ENCODE peak calls at places on chromosomes 7 and 10, in eight cellular contexts. G, J, R, U, A, C, Y and Z are unnamed samples.

GRCh38 chr7:123557016-123557630 is 495 bp downstream of the NDUFA5 start:
- DNase-seq in G (no peak), J (peak; percentile 59), R (peak; percentile 35), U (no peak), A (peak; percentile 53), C (no peak), Y (no peak), Z (no peak)

GRCh38 chr7:155222046-155222445 is 75.6 kb upstream of the INSIG1 start:
- DNase-seq in G (no peak), J (peak; percentile 56), R (no peak), U (no peak), A (no peak), C (no peak), Y (no peak), Z (no peak)

GRCh38 chr10:84308481-84309304 is 19.7 kb upstream of the CCSER2 start:
- DNase-seq in G (no peak), J (peak; percentile 36), R (peak; percentile 77), U (no peak), A (no peak), C (no peak), Y (peak; percentile 13), Z (no peak)

GRCh38 chr7:144908324-144908723 is 72.5 kb upstream of the TPK1 start:
- DNase-seq in G (no peak), J (no peak), R (no peak), U (no peak), A (no peak), C (no peak), Y (no peak), Z (no peak)

GRCh38 chr10:66586073-66586472 is 339.8 kb upstream of the LRRTM3 start:
- DNase-seq in G (no peak), J (no peak), R (peak; percentile 68), U (peak; percentile 58), A (peak; percentile 28), C (no peak), Y (no peak), Z (peak; percentile 17)

GRCh38 chr10:75428434-75429158 is 2.8 kb upstream of the LRMDA start:
- DNase-seq in G (no peak), J (no peak), R (no peak), U (no peak), A (no peak), C (no peak), Y (no peak), Z (no peak)

GRCh38 chr10:10500941-10501340 is 516.7 kb upstream of the CELF2 start:
- DNase-seq in G (no peak), J (no peak), R (peak; percentile 76), U (no peak), A (no peak), C (no peak), Y (no peak), Z (no peak)

GRCh38 chr10:34152434-34152833 is 662.7 kb downstream of the PARD3 start:
- DNase-seq in G (no peak), J (no peak), R (no peak), U (no peak), A (no peak), C (no peak), Y (no peak), Z (no peak)

GRCh38 chr10:132815161-132815857 is 29.4 kb upstream of the NKX6-2 start:
- DNase-seq in G (no peak), J (no peak), R (no peak), U (no peak), A (no peak), C (no peak), Y (no peak), Z (no peak)

GRCh38 chr10:77428776-77429395 is 208.7 kb downstream of the KCNMA1 start:
- DNase-seq in G (no peak), J (no peak), R (peak; percentile 75), U (peak; percentile 57), A (peak; percentile 51), C (no peak), Y (no peak), Z (peak; percentile 72)

GRCh38 chr7:140342732-140343514 is 55.4 kb downstream of the SLC37A3 start:
- DNase-seq in G (no peak), J (peak; percentile 19), R (peak; percentile 32), U (no peak), A (peak; percentile 75), C (no peak), Y (peak; percentile 25), Z (peak; percentile 61)

GRCh38 chr7:57199252-57199651 is 67.0 kb upstream of the ZNF479 start:
- DNase-seq in G (no peak), J (no peak), R (no peak), U (no peak), A (no peak), C (no peak), Y (no peak), Z (no peak)

GRCh38 chr7:26038201-26038990 is 113.6 kb upstream of the NFE2L3 start:
- DNase-seq in G (no peak), J (no peak), R (no peak), U (no peak), A (peak; percentile 62), C (no peak), Y (no peak), Z (peak; percentile 23)

GRCh38 chr10:114780610-114781184 is 40.9 kb upstream of the FHIP2A start:
- DNase-seq in G (no peak), J (no peak), R (no peak), U (no peak), A (no peak), C (no peak), Y (no peak), Z (no peak)

GRCh38 chr10:101902032-101902799 is 58.6 kb upstream of the KCNIP2 start:
- DNase-seq in G (no peak), J (no peak), R (no peak), U (no peak), A (no peak), C (no peak), Y (no peak), Z (no peak)

GRCh38 chr7:41030673-41031072 is 672.2 kb downstream of the INHBA start:
- DNase-seq in G (no peak), J (no peak), R (no peak), U (no peak), A (no peak), C (no peak), Y (no peak), Z (no peak)

GRCh38 chr7:36117201-36117840 is 35.7 kb upstream of the EEPD1 start:
- DNase-seq in G (no peak), J (no peak), R (no peak), U (no peak), A (no peak), C (no peak), Y (no peak), Z (no peak)

GRCh38 chr10:91705948-91706670 is 73.2 kb upstream of the PPP1R3C start:
- DNase-seq in G (no peak), J (no peak), R (no peak), U (no peak), A (no peak), C (no peak), Y (no peak), Z (no peak)

GRCh38 chr10:118028619-118029018 is 18.1 kb downstream of the RAB11FIP2 start:
- DNase-seq in G (no peak), J (no peak), R (no peak), U (no peak), A (no peak), C (no peak), Y (no peak), Z (no peak)

GRCh38 chr7:152723364-152723763 is 36.2 kb upstream of the ACTR3B start:
- DNase-seq in G (no peak), J (no peak), R (no peak), U (no peak), A (no peak), C (no peak), Y (no peak), Z (no peak)

GRCh38 chr10:52030051-52030867 is 283.8 kb upstream of the DKK1 start:
- DNase-seq in G (no peak), J (no peak), R (peak; percentile 50), U (no peak), A (no peak), C (no peak), Y (no peak), Z (no peak)

GRCh38 chr10:796233-796632 is 106.8 kb upstream of the DIP2C start:
- DNase-seq in G (no peak), J (no peak), R (no peak), U (no peak), A (no peak), C (no peak), Y (no peak), Z (no peak)

GRCh38 chr10:56231436-56231835 is 129.6 kb downstream of the ZWINT start:
- DNase-seq in G (no peak), J (no peak), R (no peak), U (no peak), A (no peak), C (no peak), Y (no peak), Z (no peak)

GRCh38 chr10:101745074-101745690 is 30.7 kb downstream of the FGF8 start:
- DNase-seq in G (no peak), J (no peak), R (no peak), U (no peak), A (peak; percentile 19), C (no peak), Y (no peak), Z (no peak)

GRCh38 chr10:33553951-33554571 is 219.6 kb upstream of the NRP1 start:
- DNase-seq in G (no peak), J (no peak), R (no peak), U (no peak), A (no peak), C (no peak), Y (no peak), Z (no peak)

GRCh38 chr7:144379791-144380384 is 23.6 kb downstream of the NOBOX start:
- DNase-seq in G (no peak), J (no peak), R (no peak), U (no peak), A (no peak), C (no peak), Y (no peak), Z (no peak)

GRCh38 chr7:93044147-93044810 is 73.5 kb downstream of the SAMD9 start:
- DNase-seq in G (no peak), J (no peak), R (peak; percentile 34), U (no peak), A (no peak), C (no peak), Y (no peak), Z (no peak)

GRCh38 chr7:78514653-78515052 is 716.1 kb downstream of the PHTF2 start:
- DNase-seq in G (no peak), J (peak; percentile 46), R (no peak), U (no peak), A (no peak), C (no peak), Y (peak; percentile 16), Z (no peak)

GRCh38 chr7:130853503-130854279 is 119.7 kb upstream of the KLF14 start:
- DNase-seq in G (no peak), J (no peak), R (no peak), U (no peak), A (no peak), C (no peak), Y (no peak), Z (no peak)

GRCh38 chr7:101119876-101120275 is 7.0 kb upstream of the SERPINE1 start:
- DNase-seq in G (no peak), J (no peak), R (no peak), U (no peak), A (no peak), C (no peak), Y (no peak), Z (no peak)

GRCh38 chr10:43048301-43049051 is 28.4 kb upstream of the RET start:
- DNase-seq in G (no peak), J (no peak), R (no peak), U (no peak), A (no peak), C (no peak), Y (no peak), Z (no peak)